ENCODE peak calls at places on chromosome 14, in four cellular contexts. One of them, this sample, is unnamed.

GRCh38 chr14:93025055-93025454 is 90.7 kb downstream of the ITPK1 start:
- DNase-seq in neural progenitor cell: no peak
- DNase-seq in IMR-90: no peak
- DNase-seq in HepG2: no peak
- DNase-seq in this sample: no peak

GRCh38 chr14:61527325-61528100 is 167.8 kb upstream of the HIF1A start:
- DNase-seq in HepG2: peak
- DNase-seq in IMR-90: peak
- DNase-seq in neural progenitor cell: no peak
- DNase-seq in this sample: no peak

GRCh38 chr14:53338192-53338591 is 185.1 kb upstream of the DDHD1 start:
- DNase-seq in HepG2: no peak
- DNase-seq in IMR-90: peak
- DNase-seq in neural progenitor cell: no peak
- DNase-seq in this sample: no peak

GRCh38 chr14:33564774-33565630 is 385.9 kb downstream of the EGLN3 start:
- DNase-seq in IMR-90: peak
- DNase-seq in neural progenitor cell: no peak
- DNase-seq in HepG2: peak
- DNase-seq in this sample: peak

GRCh38 chr14:23358042-23358441 is 5.4 kb upstream of the SLC22A17 start:
- DNase-seq in HepG2: no peak
- DNase-seq in neural progenitor cell: no peak
- DNase-seq in IMR-90: no peak
- DNase-seq in this sample: peak

GRCh38 chr14:26594148-26594547 is 3.7 kb downstream of the NOVA1 start:
- DNase-seq in HepG2: no peak
- DNase-seq in IMR-90: no peak
- DNase-seq in neural progenitor cell: no peak
- DNase-seq in this sample: no peak

GRCh38 chr14:100747736-100748135 is 21.0 kb downstream of the DLK1 start:
- DNase-seq in HepG2: no peak
- DNase-seq in IMR-90: no peak
- DNase-seq in neural progenitor cell: no peak
- DNase-seq in this sample: no peak

GRCh38 chr14:94390372-94391086 is 2.1 kb upstream of the SERPINA1 start:
- DNase-seq in IMR-90: no peak
- DNase-seq in HepG2: no peak
- DNase-seq in neural progenitor cell: no peak
- DNase-seq in this sample: no peak

GRCh38 chr14:24282736-24283135 is 11.3 kb upstream of the RABGGTA start:
- DNase-seq in HepG2: no peak
- DNase-seq in neural progenitor cell: no peak
- DNase-seq in IMR-90: no peak
- DNase-seq in this sample: no peak

GRCh38 chr14:60245316-60246177 is 3.5 kb upstream of the PPM1A start:
- DNase-seq in neural progenitor cell: peak
- DNase-seq in IMR-90: no peak
- DNase-seq in HepG2: no peak
- DNase-seq in this sample: no peak

GRCh38 chr14:98766818-98767217 is 505.2 kb downstream of the BCL11B start:
- DNase-seq in HepG2: no peak
- DNase-seq in neural progenitor cell: no peak
- DNase-seq in IMR-90: no peak
- DNase-seq in this sample: no peak

GRCh38 chr14:105844810-105845724 is 318.7 kb downstream of the TMEM121 start:
- DNase-seq in IMR-90: no peak
- DNase-seq in neural progenitor cell: no peak
- DNase-seq in HepG2: no peak
- DNase-seq in this sample: no peak

GRCh38 chr14:50762001-50762930 is 68.7 kb downstream of the NIN start:
- DNase-seq in neural progenitor cell: no peak
- DNase-seq in HepG2: no peak
- DNase-seq in IMR-90: peak
- DNase-seq in this sample: no peak

GRCh38 chr14:85334316-85334715 is 195.6 kb upstream of the FLRT2 start:
- DNase-seq in IMR-90: no peak
- DNase-seq in neural progenitor cell: no peak
- DNase-seq in HepG2: no peak
- DNase-seq in this sample: no peak

GRCh38 chr14:54446201-54446693 is 5.1 kb upstream of the CNIH1 start:
- DNase-seq in HepG2: no peak
- DNase-seq in neural progenitor cell: no peak
- DNase-seq in IMR-90: no peak
- DNase-seq in this sample: no peak

GRCh38 chr14:20690848-20691640 is 2.5 kb downstream of the ANG start:
- DNase-seq in HepG2: peak
- DNase-seq in IMR-90: peak
- DNase-seq in neural progenitor cell: peak
- DNase-seq in this sample: peak

GRCh38 chr14:64089920-64090319 is 204.3 kb downstream of the ESR2 start:
- DNase-seq in neural progenitor cell: peak
- DNase-seq in HepG2: no peak
- DNase-seq in IMR-90: peak
- DNase-seq in this sample: no peak

GRCh38 chr14:66483322-66483721 is 2.8 kb upstream of the CCDC196 start:
- DNase-seq in neural progenitor cell: no peak
- DNase-seq in HepG2: no peak
- DNase-seq in IMR-90: no peak
- DNase-seq in this sample: no peak

GRCh38 chr14:51430600-51430999 is 190.6 kb downstream of the TMX1 start:
- DNase-seq in neural progenitor cell: peak
- DNase-seq in HepG2: peak
- DNase-seq in IMR-90: no peak
- DNase-seq in this sample: no peak

GRCh38 chr14:72523397-72524157 is 370.3 kb downstream of the DPF3 start:
- DNase-seq in neural progenitor cell: no peak
- DNase-seq in HepG2: no peak
- DNase-seq in IMR-90: peak
- DNase-seq in this sample: no peak

GRCh38 chr14:99604766-99605298 is 825 bp upstream of the CCDC85C start:
- DNase-seq in HepG2: no peak
- DNase-seq in IMR-90: peak
- DNase-seq in neural progenitor cell: peak
- DNase-seq in this sample: no peak

GRCh38 chr14:100522616-100523021 is 64.6 kb downstream of the BEGAIN start:
- DNase-seq in IMR-90: no peak
- DNase-seq in neural progenitor cell: peak
- DNase-seq in HepG2: no peak
- DNase-seq in this sample: peak

GRCh38 chr14:83849999-83850611 is 1679.8 kb upstream of the FLRT2 start:
- DNase-seq in neural progenitor cell: no peak
- DNase-seq in IMR-90: no peak
- DNase-seq in HepG2: no peak
- DNase-seq in this sample: no peak

GRCh38 chr14:22462923-22463322 is 126.1 kb downstream of the DAD1 start:
- DNase-seq in IMR-90: no peak
- DNase-seq in neural progenitor cell: no peak
- DNase-seq in HepG2: no peak
- DNase-seq in this sample: no peak

GRCh38 chr14:76904740-76905569 is 78.7 kb downstream of the LRRC74A start:
- DNase-seq in IMR-90: peak
- DNase-seq in neural progenitor cell: no peak
- DNase-seq in HepG2: peak
- DNase-seq in this sample: peak
- H3K9ac ChIP-seq in IMR-90: peak
- H3K9ac ChIP-seq in neural progenitor cell: no peak
- H3K9ac ChIP-seq in HepG2: no peak
- H3K9ac ChIP-seq in this sample: peak

DNA sequence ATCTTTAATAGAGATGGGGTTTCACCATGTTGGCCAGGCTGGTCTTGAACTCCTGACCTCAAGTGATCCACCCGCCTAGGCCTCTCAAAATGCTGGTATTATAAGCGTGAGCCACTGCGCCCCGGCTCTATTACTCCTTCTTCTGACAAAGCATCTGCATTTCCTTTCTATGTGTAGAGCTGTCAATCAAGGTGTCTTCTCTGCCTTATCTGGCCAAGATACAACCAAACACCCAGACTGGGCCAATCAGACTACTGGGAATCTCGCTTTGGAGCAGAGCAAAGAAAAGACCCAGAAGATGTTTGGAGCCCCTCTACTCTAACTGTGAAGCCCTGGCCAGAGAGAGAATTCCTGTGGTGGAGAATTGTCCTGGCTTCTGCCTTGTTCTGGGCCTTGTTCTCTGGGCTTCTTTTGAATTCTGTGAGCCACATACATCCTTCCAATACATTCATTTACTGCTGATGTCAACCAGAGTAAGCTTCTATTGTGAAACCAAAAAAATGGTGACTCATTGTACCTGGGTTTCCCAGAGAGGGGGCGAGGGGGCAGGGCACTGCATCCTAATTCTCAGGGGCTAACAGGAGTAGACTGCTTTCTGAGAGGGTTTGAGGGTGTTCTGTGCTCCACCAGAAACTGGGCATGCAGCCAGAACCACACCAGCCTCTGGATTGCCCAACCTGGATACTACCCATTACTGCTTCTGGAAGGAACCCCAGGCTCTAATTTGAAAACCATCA is 18.8 kb upstream of the FLVCR2 start:
- DNase-seq in IMR-90: peak
- DNase-seq in neural progenitor cell: no peak
- DNase-seq in HepG2: no peak
- DNase-seq in this sample: no peak
- H3K9ac ChIP-seq in IMR-90: no peak
- H3K9ac ChIP-seq in neural progenitor cell: no peak
- H3K9ac ChIP-seq in HepG2: no peak
- H3K9ac ChIP-seq in this sample: no peak

DNA sequence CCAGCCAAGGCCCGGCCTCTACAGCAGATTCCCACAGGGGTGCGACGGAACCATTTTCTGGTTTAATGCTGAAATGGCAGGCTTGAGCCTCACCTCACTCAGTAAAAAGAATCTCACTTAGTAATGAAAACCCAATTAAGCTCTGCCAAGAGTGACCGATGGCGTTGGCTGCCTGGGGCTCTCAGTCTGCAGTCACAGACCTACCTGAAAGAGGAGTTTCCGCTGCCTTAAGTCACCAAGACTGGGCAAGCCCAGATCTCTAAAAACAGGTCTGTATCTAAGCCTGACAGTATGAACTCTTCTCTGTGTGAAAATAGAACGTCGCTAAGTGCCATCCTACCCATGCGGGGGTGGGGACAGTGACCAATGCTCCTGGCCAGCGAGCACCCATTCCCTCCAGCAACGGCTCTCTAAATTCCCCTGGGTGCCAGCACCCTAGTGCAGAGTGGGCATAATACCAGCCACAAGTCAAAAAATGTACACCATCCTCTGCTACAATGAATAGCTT is 107.3 kb downstream of the FOXN3 start:
- DNase-seq in HepG2: no peak
- DNase-seq in neural progenitor cell: no peak
- DNase-seq in IMR-90: no peak
- DNase-seq in this sample: no peak
- H3K9ac ChIP-seq in HepG2: no peak
- H3K9ac ChIP-seq in neural progenitor cell: no peak
- H3K9ac ChIP-seq in IMR-90: no peak
- H3K9ac ChIP-seq in this sample: no peak

GRCh38 chr14:29856516-29856915 is 71.1 kb downstream of the PRKD1 start:
- DNase-seq in HepG2: no peak
- DNase-seq in IMR-90: no peak
- DNase-seq in neural progenitor cell: no peak
- DNase-seq in this sample: no peak
- H3K9ac ChIP-seq in HepG2: no peak
- H3K9ac ChIP-seq in IMR-90: no peak
- H3K9ac ChIP-seq in neural progenitor cell: no peak
- H3K9ac ChIP-seq in this sample: no peak

GRCh38 chr14:73742520-73743238 is 28.5 kb upstream of the PNMA1 start:
- DNase-seq in neural progenitor cell: no peak
- DNase-seq in HepG2: no peak
- DNase-seq in IMR-90: no peak
- DNase-seq in this sample: no peak
- H3K9ac ChIP-seq in neural progenitor cell: no peak
- H3K9ac ChIP-seq in HepG2: peak
- H3K9ac ChIP-seq in IMR-90: peak
- H3K9ac ChIP-seq in this sample: peak